ENCODE peak calls at places on chromosomes 13 and 19, in seven cellular contexts. R is EL; V is hypothalamus; Z is activated B cell treated with CpG ODN at 0.5 μM for 24 hours; G is hippocampal formation; L is NCI-H524 treated with DMSO at 0.1 percent for 48 hours; X is CD8-positive, alpha-beta T cell. J is an unnamed sample.

GRCh38 chr19:14616310-14616870 is 33.5 kb downstream of the CLEC17A start:
- DNase-seq in X (no peak), R (no peak), V (no peak), L (no peak), Z (no peak), G (no peak), J (no peak)

GRCh38 chr13:92901739-92902138 is 324.9 kb upstream of the GPC6 start:
- DNase-seq in L (no peak), G (no peak), V (no peak), R (no peak), X (no peak), Z (no peak), J (no peak)

GRCh38 chr13:87274209-87274819 is 396.9 kb upstream of the SLITRK5 start:
- DNase-seq in Z (no peak), V (no peak), G (peak), X (no peak), R (no peak), L (peak), J (no peak)

GRCh38 chr19:15631817-15632216 is 8.9 kb upstream of the CYP4F3 start:
- DNase-seq in R (peak), G (no peak), L (no peak), Z (no peak), V (no peak), X (peak), J (no peak)

GRCh38 chr19:6268382-6268771 is 11.4 kb downstream of the MLLT1 start:
- DNase-seq in V (no peak), X (no peak), G (no peak), L (no peak), Z (no peak), R (no peak), J (no peak)

GRCh38 chr19:2332341-2333026 is 4.0 kb downstream of the SPPL2B start:
- DNase-seq in X (peak), R (no peak), Z (peak), G (no peak), V (no peak), L (no peak), J (no peak)

GRCh38 chr19:18713550-18714117 is 30.2 kb downstream of the CRTC1 start:
- DNase-seq in L (no peak), G (no peak), Z (no peak), R (no peak), X (no peak), V (no peak), J (no peak)

GRCh38 chr13:89550842-89551422 is 1796.6 kb upstream of the MIR17HG start:
- DNase-seq in Z (no peak), L (no peak), X (no peak), V (no peak), R (no peak), G (no peak), J (no peak)

GRCh38 chr13:111664060-111664459 is 343.6 kb downstream of the TEX29 start:
- DNase-seq in G (no peak), R (no peak), L (no peak), X (no peak), Z (no peak), V (no peak), J (peak)

GRCh38 chr19:6866646-6867255 is 20.6 kb upstream of the ADGRE1 start:
- DNase-seq in L (no peak), V (no peak), G (no peak), R (no peak), X (no peak), Z (no peak), J (no peak)

GRCh38 chr13:110116072-110116487 is 190.9 kb downstream of the COL4A1 start:
- DNase-seq in X (peak), G (no peak), L (no peak), R (peak), V (no peak), Z (peak), J (no peak)

GRCh38 chr19:49432141-49433073 is 7.2 kb downstream of the GFY start:
- DNase-seq in X (no peak), V (no peak), L (no peak), R (no peak), Z (no peak), G (no peak), J (no peak)

GRCh38 chr19:30063184-30064020 is 121.4 kb downstream of the URI1 start:
- DNase-seq in G (no peak), R (no peak), V (no peak), L (no peak), X (no peak), Z (no peak), J (peak)

GRCh38 chr13:77460195-77460594 is 75.3 kb upstream of the SCEL start:
- DNase-seq in R (no peak), G (no peak), X (no peak), V (peak), Z (no peak), L (no peak), J (no peak)

GRCh38 chr13:26882731-26883130 is 122.1 kb upstream of the GPR12 start:
- DNase-seq in G (no peak), V (no peak), R (no peak), Z (no peak), X (no peak), L (no peak), J (no peak)

GRCh38 chr13:102231486-102231885 is 170.4 kb downstream of the FGF14 start:
- DNase-seq in L (no peak), R (no peak), X (no peak), Z (no peak), V (no peak), G (no peak), J (no peak)

GRCh38 chr13:61873717-61874116 is 458.1 kb upstream of the PCDH20 start:
- DNase-seq in V (no peak), L (no peak), R (no peak), Z (no peak), G (no peak), X (no peak), J (no peak)

GRCh38 chr13:111177803-111178389 is 62.8 kb downstream of the ARHGEF7 start:
- DNase-seq in L (no peak), G (no peak), V (no peak), X (no peak), Z (no peak), R (peak), J (no peak)

GRCh38 chr19:55050749-55051532 is 12.0 kb downstream of the RDH13 start:
- DNase-seq in L (no peak), G (no peak), Z (no peak), V (no peak), X (no peak), R (no peak), J (peak)